ENCODE peak calls at places on chromosomes 12 and 14, in seven cellular contexts. W is IMR-90, J is trophoblast cell, R is neuronal stem cell, X is H9, M is H1, C is mesenchymal stem cell. T is an unnamed sample. For H3K79me1, the result is how much of the 10 kb centered on the place peaks cover.

GRCh38 chr12:116616536-116617248 is 57.5 kb downstream of the MAP1LC3B2 start:
- DNase-seq in W (no peak), J (no peak), R (no peak), X (no peak), M (no peak), C (no peak), T (no peak)

GRCh38 chr12:111304642-111305071 is 64.2 kb downstream of the PHETA1 start:
- DNase-seq in W (no peak), J (no peak), R (no peak), X (peak), M (peak), C (no peak), T (peak)

GRCh38 chr12:67792185-67792584 is 143.6 kb downstream of the DYRK2 start:
- DNase-seq in W (no peak), J (no peak), R (no peak), X (peak), M (peak), C (no peak), T (no peak)

GRCh38 chr12:70290126-70290525 is 46.9 kb downstream of the CNOT2 start:
- DNase-seq in W (no peak), J (no peak), R (no peak), X (no peak), M (no peak), C (no peak), T (no peak)

GRCh38 chr12:47123730-47124129 is 44.0 kb upstream of the AMIGO2 start:
- DNase-seq in W (no peak), J (no peak), R (no peak), X (no peak), M (no peak), C (peak), T (no peak)

GRCh38 chr12:87136330-87136976 is 880.3 kb upstream of the MGAT4C start:
- DNase-seq in W (peak), J (no peak), R (no peak), X (no peak), M (no peak), C (peak), T (peak)

GRCh38 chr12:132400011-132400641 is 70.7 kb upstream of the GALNT9 start:
- DNase-seq in W (no peak), J (no peak), R (no peak), X (no peak), M (no peak), C (no peak), T (no peak)

GRCh38 chr12:87575906-87576305 is 453.3 kb downstream of the C12orf50 start:
- DNase-seq in W (no peak), J (no peak), R (no peak), X (no peak), M (no peak), C (no peak), T (peak)

GRCh38 chr12:31849090-31849687 is 110.0 kb upstream of the RESF1 start:
- DNase-seq in W (peak), J (no peak), R (peak), X (no peak), M (no peak), C (peak), T (peak)

GRCh38 chr12:71840226-71840847 is 778 bp downstream of the TBC1D15 start:
- DNase-seq in W (peak), J (peak), R (no peak), X (no peak), M (no peak), C (peak), T (peak)

GRCh38 chr14:99432491-99432890 is 48.2 kb downstream of the SETD3 start:
- DNase-seq in W (no peak), J (no peak), R (no peak), X (no peak), M (no peak), C (no peak), T (no peak)

GRCh38 chr12:43285248-43285647 is 266.8 kb downstream of the ADAMTS20 start:
- DNase-seq in W (peak), J (no peak), R (no peak), X (no peak), M (no peak), C (peak), T (no peak)

GRCh38 chr14:60651936-60652673 is 2.8 kb upstream of the SIX1 start:
- DNase-seq in W (peak), J (no peak), R (peak), X (peak), M (no peak), C (no peak), T (peak)

GRCh38 chr14:100383727-100384158 is 60.6 kb downstream of the SLC25A47 start:
- DNase-seq in W (peak), J (peak), R (peak), X (peak), M (peak), C (peak), T (peak)

GRCh38 chr12:74817499-74817898 is 279.9 kb downstream of the ATXN7L3B start:
- DNase-seq in W (no peak), J (no peak), R (no peak), X (no peak), M (no peak), C (no peak), T (no peak)

GRCh38 chr14:105879867-105880561 is 353.6 kb downstream of the TMEM121 start:
- DNase-seq in W (no peak), J (no peak), R (no peak), X (no peak), M (no peak), C (no peak), T (no peak)

GRCh38 chr12:97556201-97556824 is 93.7 kb downstream of the RMST start:
- DNase-seq in W (no peak), J (peak), R (no peak), X (no peak), M (no peak), C (peak), T (peak)

GRCh38 chr12:22121224-22121623 is 75.2 kb downstream of the CMAS start:
- DNase-seq in W (no peak), J (no peak), R (no peak), X (peak), M (peak), C (no peak), T (peak)

GRCh38 chr12:107287436-107288413 is 194.4 kb upstream of the CRY1 start:
- DNase-seq in W (peak), J (no peak), R (no peak), X (no peak), M (no peak), C (no peak), T (no peak)

GRCh38 chr12:107131832-107132616 is 38.7 kb upstream of the CRY1 start:
- DNase-seq in W (peak), J (peak), R (peak), X (peak), M (peak), C (peak), T (peak)

DNA sequence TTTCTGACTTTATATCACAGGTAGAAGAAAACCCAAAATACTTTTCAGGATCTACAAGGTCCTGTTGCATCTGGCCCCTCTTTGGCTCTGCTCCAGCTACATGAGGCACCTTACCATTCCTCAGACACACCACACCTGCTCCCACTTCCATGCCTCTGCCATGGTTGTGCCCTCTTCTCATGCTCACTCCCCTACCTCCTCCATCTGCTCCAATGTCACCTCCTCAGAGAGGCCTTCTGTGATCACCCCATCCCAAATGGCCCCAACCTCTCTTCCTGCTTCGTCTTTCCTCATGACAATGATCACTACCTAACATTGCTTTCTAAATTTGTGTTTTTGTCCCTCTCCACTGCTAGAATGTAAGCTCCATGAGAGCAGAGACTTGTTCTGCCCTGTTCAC is 174.3 kb downstream of the ANO2 start:
- DNase-seq in W (no peak), J (no peak), R (no peak), X (no peak), M (no peak), C (no peak), T (no peak)
- H3K18ac ChIP-seq in W (no peak), J (no peak), R (no peak), X (no peak), M (no peak), C (no peak), T (no peak)

GRCh38 chr12:80860206-80860605 is 77.5 kb downstream of the LIN7A start:
- DNase-seq in W (no peak), J (no peak), R (no peak), X (no peak), M (no peak), C (no peak), T (no peak)
- H3K79me1 ChIP-seq in W (under half), J (under half), R (under half), X (under half), M (under half), C (under half), T (under half)

GRCh38 chr12:119247007-119247719 is 68.4 kb downstream of the HSPB8 start:
- DNase-seq in W (no peak), J (no peak), R (no peak), X (no peak), M (no peak), C (no peak), T (no peak)

GRCh38 chr12:119241049-119241448 is 62.3 kb downstream of the HSPB8 start:
- DNase-seq in W (no peak), J (peak), R (no peak), X (no peak), M (no peak), C (no peak), T (no peak)

GRCh38 chr12:119247720-119248043 is 69.0 kb downstream of the HSPB8 start:
- DNase-seq in W (no peak), J (no peak), R (no peak), X (no peak), M (no peak), C (no peak), T (no peak)

GRCh38 chr12:119249441-119249840 is 70.7 kb downstream of the HSPB8 start:
- DNase-seq in W (no peak), J (no peak), R (no peak), X (no peak), M (no peak), C (no peak), T (no peak)

DNA sequence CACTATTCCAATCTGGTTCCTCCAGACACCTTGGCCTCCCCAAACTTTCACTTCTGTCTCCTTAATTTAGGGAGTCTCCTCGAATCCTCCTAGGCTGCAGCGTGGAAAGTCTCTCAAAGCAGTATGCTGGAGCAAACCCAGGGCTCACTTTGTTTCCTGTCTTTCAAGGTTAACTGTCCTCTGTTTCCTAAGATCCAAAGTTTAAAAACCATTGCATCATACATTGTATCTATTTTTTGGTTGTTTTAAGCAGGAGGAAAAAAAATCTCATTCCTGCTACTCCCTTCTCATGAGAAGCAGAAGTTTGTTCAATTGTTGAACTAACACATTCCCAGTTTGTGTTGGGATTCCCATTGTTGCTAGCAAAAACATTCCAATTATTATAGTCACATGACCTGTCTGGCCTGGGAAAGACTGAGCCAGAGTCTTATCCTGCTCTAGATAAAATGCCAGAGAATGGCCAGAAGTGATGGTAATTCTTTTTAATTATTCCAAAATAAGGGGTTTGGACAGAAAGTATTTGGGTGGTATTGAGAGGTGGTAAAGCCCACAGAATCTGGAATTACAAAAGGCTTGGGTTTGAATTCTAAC is 67.3 kb downstream of the HSPB8 start:
- DNase-seq in W (no peak), J (no peak), R (no peak), X (no peak), M (no peak), C (no peak), T (no peak)
- H3K18ac ChIP-seq in W (no peak), J (no peak), R (no peak), X (no peak), M (no peak), C (no peak), T (no peak)

GRCh38 chr14:37087520-37087919 is 84.9 kb downstream of the SLC25A21 start:
- DNase-seq in W (no peak), J (no peak), R (no peak), X (no peak), M (no peak), C (no peak), T (no peak)

GRCh38 chr14:37090026-37090425 is 82.4 kb downstream of the SLC25A21 start:
- DNase-seq in W (no peak), J (no peak), R (no peak), X (no peak), M (no peak), C (no peak), T (no peak)

GRCh38 chr14:37088816-37089215 is 83.6 kb downstream of the SLC25A21 start:
- DNase-seq in W (peak), J (no peak), R (no peak), X (no peak), M (no peak), C (no peak), T (no peak)

GRCh38 chr14:37089410-37089809 is 83.0 kb downstream of the SLC25A21 start:
- DNase-seq in W (no peak), J (no peak), R (no peak), X (no peak), M (no peak), C (no peak), T (peak)

DNA sequence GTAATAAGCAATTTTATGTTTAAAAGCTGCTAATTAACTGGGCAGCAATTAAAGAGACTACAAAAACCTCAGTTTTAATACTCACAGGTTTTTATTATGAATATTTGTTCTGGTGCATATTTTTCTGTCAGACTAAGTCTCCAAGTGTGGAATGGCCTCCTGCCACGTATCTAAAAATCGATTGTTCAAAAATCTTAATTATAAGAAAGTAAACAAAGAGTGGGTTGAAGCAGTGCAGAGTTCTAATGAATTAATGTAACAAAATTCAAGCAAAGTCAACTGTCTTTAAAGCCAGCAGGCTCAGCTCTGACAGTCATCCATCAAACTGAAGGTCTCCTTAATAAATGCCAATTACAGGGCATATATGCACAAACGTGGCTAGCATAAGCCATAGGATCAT is 84.0 kb downstream of the SLC25A21 start:
- DNase-seq in W (no peak), J (no peak), R (no peak), X (no peak), M (no peak), C (no peak), T (no peak)
- H3K79me1 ChIP-seq in W (under half), J (under half), R (under half), X (under half), M (under half), C (under half), T (under half)

GRCh38 chr14:74275265-74275841 is 27.4 kb downstream of the ABCD4 start:
- DNase-seq in W (peak), J (peak), R (no peak), X (no peak), M (no peak), C (peak), T (no peak)
- H3K18ac ChIP-seq in W (no peak), J (no peak), R (no peak), X (no peak), M (no peak), C (no peak), T (no peak)

GRCh38 chr12:117885211-117885610 is 83.6 kb downstream of the KSR2 start:
- DNase-seq in W (no peak), J (no peak), R (no peak), X (no peak), M (no peak), C (no peak), T (no peak)
- H3K79me1 ChIP-seq in W (under half), J (under half), R (under half), X (under half), M (under half), C (under half), T (under half)

GRCh38 chr14:96016761-96017160 is 22.4 kb upstream of the C14orf132 start:
- DNase-seq in W (peak), J (no peak), R (no peak), X (no peak), M (no peak), C (peak), T (peak)

GRCh38 chr14:96017882-96018281 is 21.3 kb upstream of the C14orf132 start:
- DNase-seq in W (no peak), J (no peak), R (no peak), X (no peak), M (no peak), C (no peak), T (no peak)
- H3K18ac ChIP-seq in W (no peak), J (no peak), R (no peak), X (no peak), M (no peak), C (no peak), T (no peak)

DNA sequence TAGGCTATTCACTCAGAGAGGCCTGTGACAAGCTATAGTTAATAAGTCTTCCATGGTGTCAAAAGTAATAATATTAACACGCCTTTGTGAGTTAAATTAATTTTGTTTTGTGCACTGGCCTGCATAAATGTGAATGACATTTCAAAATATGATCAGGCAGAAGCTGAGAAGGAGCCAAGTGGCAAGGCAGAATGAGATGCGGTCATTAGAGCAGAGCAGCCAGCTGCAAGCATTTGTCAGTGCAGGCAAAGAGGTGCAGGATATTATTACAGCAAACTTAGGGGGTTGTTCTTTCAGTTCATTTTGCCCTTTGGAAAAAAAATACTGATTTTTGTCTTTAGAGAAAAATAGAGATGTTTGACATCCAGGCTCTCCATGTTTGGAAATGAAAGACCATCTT is 364.5 kb downstream of the PAWR start:
- DNase-seq in W (no peak), J (no peak), R (no peak), X (no peak), M (no peak), C (no peak), T (no peak)
- H3K79me1 ChIP-seq in W (under half), J (under half), R (under half), X (under half), M (under half), C (under half), T (under half)